ENCODE peak calls at places on chromosome 21, in ten cellular contexts. M, P, X, F, G, R, N, O, T and U are unnamed samples.

GRCh38 chr21:20083336-20083735 is 914.9 kb upstream of the NCAM2 start:
- DNase-seq in M (no peak), P (no peak), X (no peak), F (no peak), G (no peak), R (no peak), N (no peak), O (no peak), T (no peak), U (no peak)

GRCh38 chr21:29219165-29219770 is 79.5 kb upstream of the BACH1 start:
- DNase-seq in M (no peak), P (no peak), X (no peak), F (no peak), G (no peak), R (no peak), N (peak; percentile 66), O (peak; percentile 42), T (no peak), U (no peak)

GRCh38 chr21:41616063-41616591 is 108.2 kb upstream of the TMPRSS2 start:
- DNase-seq in M (peak; percentile 95), P (no peak), X (no peak), F (peak; percentile 43), G (peak; percentile 50), R (peak; percentile 84), N (no peak), O (no peak), T (no peak), U (no peak)

GRCh38 chr21:16913010-16913409 is 599.8 kb upstream of the CXADR start:
- DNase-seq in M (no peak), P (peak; percentile 23), X (no peak), F (no peak), G (peak; percentile 12), R (no peak), N (peak; percentile 8), O (no peak), T (no peak), U (no peak)

GRCh38 chr21:42533306-42533962 is 19.8 kb downstream of the SLC37A1 start:
- DNase-seq in M (no peak), P (no peak), X (no peak), F (no peak), G (no peak), R (peak; percentile 55), N (no peak), O (no peak), T (no peak), U (no peak)

GRCh38 chr21:26140185-26140584 is 30.4 kb downstream of the APP start:
- DNase-seq in M (peak; percentile 98), P (no peak), X (peak; percentile 90), F (no peak), G (peak; percentile 82), R (peak; percentile 72), N (no peak), O (peak; percentile 99), T (no peak), U (no peak)

GRCh38 chr21:23968722-23969647 is 1638.3 kb downstream of the MRPL39 start:
- DNase-seq in M (no peak), P (peak; percentile 35), X (no peak), F (no peak), G (no peak), R (no peak), N (no peak), O (no peak), T (peak; percentile 77), U (no peak)

GRCh38 chr21:27513016-27513415 is 546.1 kb upstream of the ADAMTS5 start:
- DNase-seq in M (peak; percentile 49), P (no peak), X (no peak), F (no peak), G (no peak), R (no peak), N (no peak), O (no peak), T (no peak), U (no peak)

GRCh38 chr21:38148046-38148445 is 108.7 kb upstream of the KCNJ15 start:
- DNase-seq in M (no peak), P (no peak), X (no peak), F (no peak), G (no peak), R (no peak), N (no peak), O (peak; percentile 16), T (no peak), U (no peak)
- H3K4me3 ChIP-seq in M (no peak overlapping the region), P (no peak overlapping the region), X (no peak overlapping the region), F (no peak overlapping the region), G (no peak overlapping the region), R (no peak overlapping the region), N (no peak overlapping the region), O (no peak overlapping the region), T (no peak overlapping the region), U (no peak overlapping the region)

DNA sequence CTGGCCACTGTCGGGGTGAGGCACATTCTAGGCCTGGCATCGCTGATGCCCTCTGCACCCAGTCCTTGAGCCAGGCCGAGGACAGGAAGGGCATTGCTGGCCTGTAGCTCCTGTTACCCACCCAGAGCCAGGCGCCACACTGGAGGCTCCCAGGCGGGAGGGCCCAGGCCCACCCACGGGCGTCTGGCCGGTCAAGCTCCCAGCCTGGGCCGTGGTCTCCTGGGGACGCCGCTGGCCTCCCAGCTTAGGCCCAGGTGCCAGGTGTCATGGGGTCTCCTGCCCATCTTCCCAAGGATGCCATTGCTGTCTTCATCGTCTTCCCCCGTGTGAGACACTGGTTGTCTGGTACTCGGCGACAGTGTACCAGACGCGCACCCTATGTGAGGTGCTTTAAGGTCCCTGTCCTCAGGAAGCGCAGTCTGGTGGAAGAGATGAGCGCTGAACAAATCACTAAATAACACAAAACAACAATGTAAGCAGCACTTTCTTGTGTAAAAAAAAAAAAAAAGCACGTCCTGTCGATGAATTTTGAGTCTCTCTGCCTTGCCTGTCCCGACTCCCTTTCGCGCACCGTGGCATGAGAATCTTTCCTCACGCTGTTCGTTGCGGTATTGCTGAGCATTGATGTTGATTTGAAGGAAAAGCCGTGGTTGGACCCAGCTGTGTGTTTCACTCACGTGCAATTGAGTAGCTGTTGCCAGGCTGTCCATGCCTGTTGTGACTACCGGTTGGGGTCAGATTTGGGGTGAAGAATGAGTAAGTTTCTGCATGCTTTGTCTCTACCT is 27.0 kb upstream of the TRAPPC10 start:
- DNase-seq in M (no peak), P (no peak), X (no peak), F (no peak), G (no peak), R (no peak), N (no peak), O (peak; percentile 15), T (no peak), U (no peak)
- H3K4me3 ChIP-seq in M (no peak overlapping the region), P (no peak overlapping the region), X (no peak overlapping the region), F (no peak overlapping the region), G (no peak overlapping the region), R (no peak overlapping the region), N (no peak overlapping the region), O (no peak overlapping the region), T (no peak overlapping the region), U (no peak overlapping the region)

GRCh38 chr21:45366476-45366875 is 38.5 kb upstream of the COL18A1 start:
- DNase-seq in M (no peak), P (no peak), X (no peak), F (no peak), G (no peak), R (no peak), N (no peak), O (no peak), T (no peak), U (no peak)

GRCh38 chr21:45363921-45364463 is 41.0 kb upstream of the COL18A1 start:
- DNase-seq in M (peak; percentile 100), P (no peak), X (peak; percentile 91), F (peak; percentile 86), G (peak; percentile 98), R (peak; percentile 97), N (peak; percentile 60), O (peak; percentile 100), T (no peak), U (peak; percentile 85)

GRCh38 chr21:45365186-45365607 is 39.8 kb upstream of the COL18A1 start:
- DNase-seq in M (no peak), P (no peak), X (no peak), F (no peak), G (no peak), R (no peak), N (no peak), O (no peak), T (no peak), U (no peak)

GRCh38 chr21:45365608-45366241 is 39.2 kb upstream of the COL18A1 start:
- DNase-seq in M (peak; percentile 88), P (peak; percentile 62), X (peak; percentile 65), F (no peak), G (peak; percentile 89), R (no peak), N (no peak), O (peak; percentile 40), T (no peak), U (no peak)

DNA sequence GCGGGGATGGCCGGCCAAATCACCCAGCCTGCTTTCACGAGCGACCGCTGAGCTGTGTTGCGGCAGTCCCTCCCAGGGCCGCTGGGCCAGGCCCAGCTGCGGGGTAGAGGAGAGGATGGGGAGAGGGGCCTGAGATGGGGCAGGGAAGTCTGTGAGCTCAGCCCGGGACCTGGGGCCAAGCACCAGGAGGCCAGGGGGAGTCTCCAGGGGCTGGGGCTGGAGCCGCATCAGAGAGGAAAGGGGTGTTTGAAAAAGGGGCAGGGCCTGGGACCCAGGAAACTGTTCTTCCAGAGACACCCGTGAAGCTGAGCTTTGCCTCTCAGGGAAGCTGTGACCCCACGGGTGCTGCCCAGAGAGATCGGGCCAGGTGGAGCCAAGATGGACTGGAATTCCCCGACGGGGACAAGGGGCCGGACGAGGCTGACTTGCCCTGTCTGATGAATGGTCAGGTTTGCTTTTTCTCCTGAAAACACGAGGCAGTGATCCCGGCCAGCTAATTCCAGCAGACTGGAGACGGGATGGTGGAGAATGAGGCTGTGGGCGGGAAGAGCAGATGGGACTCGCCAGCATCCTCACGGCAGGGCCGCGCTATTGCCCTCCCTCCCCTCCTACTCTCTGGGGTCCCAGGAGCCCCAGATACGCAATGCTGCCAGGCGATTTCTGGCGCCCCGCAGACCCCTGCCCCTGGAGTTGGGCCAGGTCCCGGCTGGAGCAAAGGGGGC is 40.3 kb upstream of the COL18A1 start:
- DNase-seq in M (peak; percentile 92), P (peak; percentile 25), X (no peak), F (no peak), G (no peak), R (peak; percentile 81), N (no peak), O (peak; percentile 84), T (no peak), U (no peak)
- H3K4me3 ChIP-seq in M (no peak overlapping the region), P (no peak overlapping the region), X (peak overlapping the region; percentile 48), F (peak overlapping the region; percentile 57), G (peak overlapping the region; percentile 5), R (peak overlapping the region; percentile 42), N (no peak overlapping the region), O (no peak overlapping the region), T (no peak overlapping the region), U (no peak overlapping the region)

GRCh38 chr21:37074195-37074510 is 1.1 kb downstream of the TTC3 start:
- DNase-seq in M (no peak), P (peak; percentile 50), X (no peak), F (no peak), G (peak; percentile 44), R (no peak), N (no peak), O (no peak), T (no peak), U (no peak)

GRCh38 chr21:37074546-37074945 is 1.5 kb downstream of the TTC3 start:
- DNase-seq in M (no peak), P (no peak), X (no peak), F (no peak), G (no peak), R (no peak), N (no peak), O (no peak), T (no peak), U (no peak)

GRCh38 chr21:37073417-37074194 is 552 bp downstream of the TTC3 start:
- DNase-seq in M (peak; percentile 56), P (peak; percentile 46), X (no peak), F (peak; percentile 29), G (no peak), R (peak; percentile 83), N (no peak), O (peak; percentile 78), T (peak; percentile 86), U (peak; percentile 94)

GRCh38 chr21:37076087-37076486 is 3.0 kb downstream of the TTC3 start:
- DNase-seq in M (no peak), P (no peak), X (no peak), F (no peak), G (no peak), R (no peak), N (no peak), O (no peak), T (no peak), U (no peak)

DNA sequence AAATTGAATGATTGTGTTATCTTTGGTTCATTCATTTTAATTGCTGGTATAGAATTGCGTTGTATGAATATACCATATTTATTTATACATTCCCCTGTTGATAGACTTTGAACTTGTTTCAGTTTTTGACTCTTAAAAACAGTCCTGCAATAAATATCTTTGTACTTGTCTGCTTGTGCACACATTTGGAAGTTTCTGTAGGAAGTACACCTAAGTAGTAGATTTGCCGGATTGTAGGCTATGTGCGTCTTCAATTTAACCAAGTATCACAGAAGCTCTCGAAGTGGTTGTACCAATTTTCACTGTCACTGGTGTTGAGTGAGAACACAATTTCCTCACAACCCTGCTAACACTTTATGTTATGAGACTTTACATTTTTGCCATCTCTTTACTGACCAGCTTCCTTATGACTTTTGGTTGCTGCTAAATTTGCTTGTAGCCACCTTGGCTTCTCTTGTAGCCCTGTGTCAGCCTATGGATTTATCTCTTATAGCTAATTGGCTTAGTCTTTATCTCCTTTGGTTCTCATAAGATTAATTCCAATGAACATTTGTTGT is 2.2 kb downstream of the TTC3 start:
- DNase-seq in M (no peak), P (no peak), X (no peak), F (no peak), G (no peak), R (no peak), N (no peak), O (no peak), T (no peak), U (no peak)
- H3K4me3 ChIP-seq in M (no peak overlapping the region), P (no peak overlapping the region), X (peak overlapping the region; percentile 88), F (no peak overlapping the region), G (no peak overlapping the region), R (no peak overlapping the region), N (no peak overlapping the region), O (no peak overlapping the region), T (no peak overlapping the region), U (no peak overlapping the region)